ENCODE peak calls at places on chromosomes 2 and 18, in four cellular contexts. X is A549, P is K562, V is HCT116. D is an unnamed sample. For H3K4me1, the result is how much of the 10 kb centered on the place peaks cover.

GRCh38 chr18:3261393-3262233 is at the start of gene MYL12B:
- DNase-seq in X (peak), P (peak), V (peak), D (peak)

GRCh38 chr2:162126145-162126926 is 25.7 kb downstream of the GCG start:
- DNase-seq in X (no peak), P (no peak), V (no peak), D (no peak)

GRCh38 chr2:53970095-53970897 is 497 bp downstream of the PSME4 start:
- DNase-seq in X (peak), P (peak), V (no peak), D (peak)

GRCh38 chr18:57754577-57755330 is 48.4 kb downstream of the ATP8B1 start:
- DNase-seq in X (no peak), P (no peak), V (no peak), D (no peak)

GRCh38 chr2:11483806-11484147 is 17.8 kb upstream of the E2F6 start:
- DNase-seq in X (no peak), P (no peak), V (no peak), D (no peak)

GRCh38 chr18:48826271-48826670 is 124.5 kb downstream of the SMAD7 start:
- DNase-seq in X (no peak), P (no peak), V (no peak), D (no peak)

GRCh38 chr2:216657086-216657855 is 24.1 kb downstream of the IGFBP2 start:
- DNase-seq in X (no peak), P (no peak), V (no peak), D (no peak)

GRCh38 chr2:30679416-30680088 is 127.7 kb downstream of the CAPN13 start:
- DNase-seq in X (no peak), P (no peak), V (no peak), D (peak)

GRCh38 chr2:24111407-24111861 is 11.7 kb downstream of the PFN4 start:
- DNase-seq in X (peak), P (peak), V (no peak), D (no peak)

GRCh38 chr18:48033770-48034650 is 103.6 kb upstream of the SMAD2 start:
- DNase-seq in X (no peak), P (no peak), V (no peak), D (no peak)

GRCh38 chr2:12856934-12857660 is 140.4 kb downstream of the TRIB2 start:
- DNase-seq in X (no peak), P (no peak), V (no peak), D (no peak)

GRCh38 chr2:979286-979928 is 28.8 kb downstream of the SNTG2 start:
- DNase-seq in X (no peak), P (no peak), V (no peak), D (no peak)

GRCh38 chr2:8552264-8552913 is 129.5 kb upstream of the ID2 start:
- DNase-seq in X (no peak), P (no peak), V (no peak), D (no peak)

GRCh38 chr2:127164761-127165538 is 55.1 kb downstream of the CYP27C1 start:
- DNase-seq in X (no peak), P (no peak), V (no peak), D (no peak)

GRCh38 chr2:45822272-45822630 is 170.8 kb downstream of the PRKCE start:
- DNase-seq in X (no peak), P (no peak), V (no peak), D (no peak)

GRCh38 chr18:47983946-47984345 is 53.5 kb upstream of the SMAD2 start:
- DNase-seq in X (no peak), P (no peak), V (no peak), D (no peak)

GRCh38 chr2:89850881-89851582 is 1159.6 kb downstream of the RPIA start:
- DNase-seq in X (no peak), P (peak), V (no peak), D (no peak)

GRCh38 chr2:162301151-162301804 is 17.2 kb downstream of the IFIH1 start:
- DNase-seq in X (peak), P (peak), V (peak), D (peak)

GRCh38 chr2:121019756-121020155 is 265.2 kb downstream of the TFCP2L1 start:
- DNase-seq in X (no peak), P (no peak), V (no peak), D (no peak)

GRCh38 chr2:129912066-129912820 is 67.2 kb upstream of the RAB6C start:
- DNase-seq in X (no peak), P (no peak), V (no peak), D (no peak)

GRCh38 chr2:241053576-241054251 is 48.4 kb downstream of the MTERF4 start:
- DNase-seq in X (no peak), P (no peak), V (no peak), D (no peak)

GRCh38 chr2:9538000-9538507 is 17.6 kb downstream of the ADAM17 start:
- DNase-seq in X (peak), P (no peak), V (no peak), D (no peak)

GRCh38 chr2:128495996-128496547 is 177.4 kb upstream of the HS6ST1 start:
- DNase-seq in X (no peak), P (no peak), V (no peak), D (no peak)

GRCh38 chr18:27600245-27600644 is 415.1 kb upstream of the CHST9 start:
- DNase-seq in X (no peak), P (no peak), V (no peak), D (no peak)

GRCh38 chr2:238851026-238851425 is 3.1 kb downstream of the TWIST2 start:
- DNase-seq in X (no peak), P (no peak), V (no peak), D (no peak)

GRCh38 chr18:731185-731584 is 18.8 kb upstream of the ENOSF1 start:
- DNase-seq in X (no peak), P (peak), V (no peak), D (no peak)

GRCh38 chr2:163469561-163469962 is 266.2 kb downstream of the FIGN start:
- DNase-seq in X (no peak), P (no peak), V (no peak), D (peak)

GRCh38 chr2:4549811-4550210 is 846.4 kb downstream of the DCDC2C start:
- DNase-seq in X (no peak), P (no peak), V (no peak), D (no peak)

GRCh38 chr2:176159678-176160250 is 2.7 kb downstream of the HOXD3 start:
- DNase-seq in X (no peak), P (no peak), V (no peak), D (peak)

GRCh38 chr18:79873449-79874110 is 75.8 kb downstream of the KCNG2 start:
- DNase-seq in X (no peak), P (no peak), V (no peak), D (no peak)

GRCh38 chr2:44943693-44944101 is 2.2 kb downstream of the SIX3 start:
- DNase-seq in X (no peak), P (no peak), V (no peak), D (peak)

GRCh38 chr2:84486436-84487115 is 27.5 kb upstream of the SUCLG1 start:
- DNase-seq in X (no peak), P (no peak), V (no peak), D (no peak)

GRCh38 chr2:86072271-86072858 is 33.3 kb downstream of the POLR1A start:
- DNase-seq in X (no peak), P (no peak), V (no peak), D (no peak)

GRCh38 chr2:54999182-54999581 is 51.1 kb downstream of the RTN4 start:
- DNase-seq in X (no peak), P (no peak), V (no peak), D (no peak)

GRCh38 chr2:54997826-54998225 is 52.4 kb downstream of the RTN4 start:
- DNase-seq in X (no peak), P (no peak), V (no peak), D (peak)

GRCh38 chr2:54995553-54995952 is 54.7 kb downstream of the RTN4 start:
- DNase-seq in X (no peak), P (no peak), V (no peak), D (no peak)

GRCh38 chr2:55003706-55004639 is 46.3 kb downstream of the RTN4 start:
- DNase-seq in X (no peak), P (no peak), V (no peak), D (no peak)

GRCh38 chr2:55000335-55000734 is 49.9 kb downstream of the RTN4 start:
- DNase-seq in X (no peak), P (no peak), V (no peak), D (no peak)
- H3K4me1 ChIP-seq in X (half or more), P (under half), V (under half), D (under half)

GRCh38 chr2:227818569-227819397 is 5.1 kb downstream of the CCL20 start:
- DNase-seq in X (peak), P (no peak), V (no peak), D (no peak)

GRCh38 chr2:227823922-227824321 is 10.3 kb downstream of the CCL20 start:
- DNase-seq in X (no peak), P (no peak), V (no peak), D (no peak)

GRCh38 chr2:227819398-227819697 is 5.7 kb downstream of the CCL20 start:
- DNase-seq in X (no peak), P (no peak), V (no peak), D (no peak)

GRCh38 chr2:227822416-227823003 is 8.9 kb downstream of the CCL20 start:
- DNase-seq in X (no peak), P (no peak), V (no peak), D (no peak)

DNA sequence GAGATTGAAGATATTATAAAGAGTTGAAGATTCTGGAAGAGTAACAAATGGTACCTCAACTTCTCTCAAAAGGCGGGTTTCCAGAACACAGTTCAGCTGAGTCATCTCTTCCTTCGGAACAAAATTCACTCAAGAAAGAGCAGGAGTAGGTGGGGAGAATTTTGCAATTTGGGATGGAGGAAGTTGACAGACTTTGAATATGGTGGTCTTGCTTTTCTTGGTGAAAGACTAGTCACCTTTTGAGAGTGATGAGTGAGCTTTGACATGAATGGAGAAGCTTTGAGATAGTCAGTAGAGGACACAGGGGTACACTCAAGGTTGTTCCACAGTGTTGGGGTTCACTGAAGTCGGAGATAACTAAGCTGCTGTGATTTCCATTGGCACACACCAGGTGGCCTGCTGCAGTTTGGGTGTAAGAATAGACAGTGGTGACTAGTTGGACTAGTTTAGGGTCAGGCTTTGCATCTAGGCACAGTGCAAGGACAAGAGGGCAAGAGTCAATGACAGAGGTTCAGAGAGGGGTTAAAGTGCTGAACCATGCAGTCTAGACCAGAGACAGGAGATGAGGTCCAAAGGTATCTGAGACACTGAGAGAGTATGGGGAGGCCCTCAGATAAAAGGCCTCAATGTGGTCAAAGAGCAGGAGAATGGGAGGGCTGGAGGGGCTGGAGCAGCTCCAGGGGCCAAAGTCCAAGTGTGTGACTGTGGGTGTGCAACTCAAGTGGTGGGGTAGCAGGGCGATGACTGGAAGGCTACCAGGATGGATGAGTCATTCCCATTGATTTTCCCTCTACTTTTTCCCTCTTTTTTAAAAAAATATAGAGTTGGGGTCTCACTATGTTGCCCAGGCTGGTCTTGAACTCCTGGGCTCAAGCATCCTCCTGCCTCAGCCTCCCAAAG is 7.7 kb downstream of the CCL20 start:
- DNase-seq in X (no peak), P (no peak), V (peak), D (no peak)
- TF ChIP-seq CTCF in X (no peak), P (no peak), V (no peak), D (no peak)

GRCh38 chr18:36649205-36649604 is 179.6 kb downstream of the TPGS2 start:
- DNase-seq in X (no peak), P (no peak), V (no peak), D (peak)
- TF ChIP-seq REST in X (no peak), P (no peak), V (no peak), D (no peak)

DNA sequence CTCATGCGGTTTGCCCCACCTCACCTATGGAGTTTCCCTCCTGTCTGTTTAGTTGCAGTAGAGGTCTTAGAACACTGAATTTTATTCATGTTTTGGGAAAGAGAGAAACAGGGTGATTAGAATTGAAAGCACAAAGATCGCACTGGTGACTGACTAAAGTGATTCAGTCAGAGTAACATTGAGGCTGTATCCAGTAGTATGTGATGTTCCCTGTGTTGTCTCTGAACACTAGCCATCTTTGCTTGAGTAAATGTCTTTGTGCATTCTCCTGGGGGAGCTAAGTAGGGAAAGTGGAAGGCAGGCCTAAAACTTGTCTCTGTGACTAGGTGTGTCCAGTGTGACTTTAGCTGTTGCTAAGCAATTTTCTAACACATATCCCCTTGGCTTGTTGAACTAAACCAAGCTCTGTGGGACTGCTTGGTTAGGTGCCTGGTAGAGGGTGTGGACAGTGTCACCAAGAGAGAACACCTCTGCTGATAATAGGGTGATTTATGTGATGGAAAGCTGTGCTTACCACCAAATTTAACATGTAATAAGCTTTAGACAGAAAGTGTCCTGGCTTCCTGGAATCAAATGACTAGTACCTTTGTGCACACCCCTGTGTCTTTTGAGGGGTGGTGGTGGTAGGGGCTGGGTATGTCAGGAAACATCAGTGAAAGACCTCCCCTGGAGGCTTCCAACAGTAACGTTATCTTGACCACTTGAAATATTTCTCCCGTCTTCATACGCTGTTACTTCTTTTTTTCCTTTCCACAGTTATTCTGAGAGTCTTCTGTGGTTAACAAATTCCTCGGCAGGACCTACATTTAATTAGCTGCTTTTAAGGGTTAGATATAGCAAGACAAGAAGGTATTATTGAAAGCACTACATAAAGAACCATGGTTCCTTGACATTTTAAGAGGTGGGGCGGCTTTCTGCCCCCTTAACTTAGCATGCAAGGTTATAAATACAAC is 34.3 kb downstream of the UGP2 start:
- DNase-seq in X (no peak), P (no peak), V (no peak), D (no peak)
- H3K4me1 ChIP-seq in X (under half), P (under half), V (under half), D (half or more)

DNA sequence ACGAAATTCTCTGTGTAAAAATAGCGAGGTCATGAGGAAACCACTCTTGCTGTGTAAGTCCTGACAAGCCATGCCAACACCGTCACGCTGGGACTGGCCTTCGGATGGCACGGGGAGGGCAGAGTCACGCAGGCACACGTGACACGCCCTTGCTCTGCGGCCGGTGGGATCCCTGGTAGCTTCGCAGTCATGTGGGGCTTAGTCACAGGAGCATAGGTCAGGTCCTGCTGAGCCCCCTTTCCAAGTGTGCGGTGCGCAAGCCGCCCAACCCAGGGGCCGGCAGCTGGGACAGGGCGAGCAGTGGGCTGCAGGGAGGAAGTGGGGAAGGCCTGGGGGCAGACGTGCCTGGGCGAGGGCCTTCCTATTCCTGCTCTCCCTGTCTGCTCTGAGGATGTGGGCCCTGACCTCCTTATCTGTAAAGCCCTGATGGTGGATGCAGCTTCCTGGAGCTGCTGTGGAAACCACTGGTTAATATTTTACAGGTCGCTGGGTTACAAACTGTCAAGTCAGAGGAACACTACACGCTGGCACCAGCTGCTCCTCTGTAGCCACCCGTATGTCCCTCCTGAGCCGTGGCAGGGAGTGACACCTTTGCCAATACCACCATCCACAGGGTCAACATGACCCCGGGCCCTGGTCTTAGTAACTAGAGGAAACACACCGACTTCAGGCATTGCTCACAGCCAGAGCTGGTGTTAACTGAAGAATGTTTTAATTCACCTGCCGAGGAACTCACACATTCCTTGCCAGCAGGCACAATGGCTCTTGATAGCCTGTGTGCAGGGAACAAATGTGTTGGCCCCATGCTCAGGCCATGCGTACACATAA is 17.8 kb downstream of the MBP start:
- DNase-seq in X (peak), P (no peak), V (no peak), D (no peak)
- TF ChIP-seq CTCF in X (no peak), P (no peak), V (no peak), D (no peak)